ENCODE peak calls at places on chromosome 2, in nine cellular contexts. One of them, this sample, is unnamed.

GRCh38 chr2:168120310-168120709 is 127.1 kb downstream of the STK39 start:
- DNase-seq in astrocyte of the spinal cord: no peak
- DNase-seq in coronary artery: no peak
- DNase-seq in BJ: no peak
- DNase-seq in upper lobe of right lung: no peak
- DNase-seq in OCI-LY7: peak
- DNase-seq in dorsolateral prefrontal cortex: no peak
- DNase-seq in neural progenitor cell: no peak
- DNase-seq in astrocyte: no peak
- DNase-seq in this sample: no peak

GRCh38 chr2:234444888-234445287 is 52.0 kb downstream of the ARL4C start:
- DNase-seq in astrocyte of the spinal cord: peak
- DNase-seq in coronary artery: no peak
- DNase-seq in BJ: peak
- DNase-seq in upper lobe of right lung: no peak
- DNase-seq in OCI-LY7: peak
- DNase-seq in dorsolateral prefrontal cortex: no peak
- DNase-seq in neural progenitor cell: no peak
- DNase-seq in astrocyte: peak
- DNase-seq in this sample: peak

GRCh38 chr2:238183846-238184245 is 19.6 kb downstream of the ILKAP start:
- DNase-seq in astrocyte of the spinal cord: peak
- DNase-seq in coronary artery: no peak
- DNase-seq in BJ: no peak
- DNase-seq in upper lobe of right lung: no peak
- DNase-seq in OCI-LY7: no peak
- DNase-seq in dorsolateral prefrontal cortex: no peak
- DNase-seq in neural progenitor cell: no peak
- DNase-seq in astrocyte: peak
- DNase-seq in this sample: no peak

GRCh38 chr2:15730545-15731212 is 139.0 kb downstream of the DDX1 start:
- DNase-seq in astrocyte of the spinal cord: peak
- DNase-seq in coronary artery: peak
- DNase-seq in BJ: peak
- DNase-seq in upper lobe of right lung: peak
- DNase-seq in OCI-LY7: no peak
- DNase-seq in dorsolateral prefrontal cortex: peak
- DNase-seq in neural progenitor cell: no peak
- DNase-seq in astrocyte: peak
- DNase-seq in this sample: peak

GRCh38 chr2:36371963-36372391 is 16.4 kb downstream of the CRIM1 start:
- DNase-seq in astrocyte of the spinal cord: peak
- DNase-seq in coronary artery: no peak
- DNase-seq in BJ: peak
- DNase-seq in upper lobe of right lung: no peak
- DNase-seq in OCI-LY7: no peak
- DNase-seq in dorsolateral prefrontal cortex: no peak
- DNase-seq in neural progenitor cell: peak
- DNase-seq in astrocyte: peak
- DNase-seq in this sample: peak

GRCh38 chr2:75606851-75607798 is 39.5 kb upstream of the MRPL19 start:
- DNase-seq in astrocyte of the spinal cord: peak
- DNase-seq in coronary artery: no peak
- DNase-seq in BJ: no peak
- DNase-seq in upper lobe of right lung: no peak
- DNase-seq in OCI-LY7: no peak
- DNase-seq in dorsolateral prefrontal cortex: no peak
- DNase-seq in neural progenitor cell: no peak
- DNase-seq in astrocyte: peak
- DNase-seq in this sample: peak

GRCh38 chr2:73503992-73504570 is 118.4 kb downstream of the ALMS1 start:
- DNase-seq in astrocyte of the spinal cord: no peak
- DNase-seq in coronary artery: no peak
- DNase-seq in BJ: no peak
- DNase-seq in upper lobe of right lung: no peak
- DNase-seq in OCI-LY7: no peak
- DNase-seq in dorsolateral prefrontal cortex: no peak
- DNase-seq in neural progenitor cell: no peak
- DNase-seq in astrocyte: no peak
- DNase-seq in this sample: no peak

GRCh38 chr2:75157435-75157834 is 41.9 kb downstream of the TACR1 start:
- DNase-seq in astrocyte of the spinal cord: no peak
- DNase-seq in coronary artery: no peak
- DNase-seq in BJ: no peak
- DNase-seq in upper lobe of right lung: no peak
- DNase-seq in OCI-LY7: no peak
- DNase-seq in dorsolateral prefrontal cortex: no peak
- DNase-seq in neural progenitor cell: no peak
- DNase-seq in astrocyte: no peak
- DNase-seq in this sample: no peak

GRCh38 chr2:133568172-133568571 is at the start of gene NCKAP5:
- DNase-seq in astrocyte of the spinal cord: peak
- DNase-seq in coronary artery: no peak
- DNase-seq in BJ: no peak
- DNase-seq in upper lobe of right lung: no peak
- DNase-seq in OCI-LY7: no peak
- DNase-seq in dorsolateral prefrontal cortex: no peak
- DNase-seq in neural progenitor cell: peak
- DNase-seq in astrocyte: peak
- DNase-seq in this sample: no peak

GRCh38 chr2:133570547-133570946 is 2.3 kb upstream of the NCKAP5 start:
- DNase-seq in astrocyte of the spinal cord: no peak
- DNase-seq in coronary artery: no peak
- DNase-seq in BJ: no peak
- DNase-seq in upper lobe of right lung: no peak
- DNase-seq in OCI-LY7: no peak
- DNase-seq in dorsolateral prefrontal cortex: no peak
- DNase-seq in neural progenitor cell: no peak
- DNase-seq in astrocyte: no peak
- DNase-seq in this sample: no peak

GRCh38 chr2:133569416-133569815 is 1.2 kb upstream of the NCKAP5 start:
- DNase-seq in astrocyte of the spinal cord: no peak
- DNase-seq in coronary artery: no peak
- DNase-seq in BJ: no peak
- DNase-seq in upper lobe of right lung: no peak
- DNase-seq in OCI-LY7: no peak
- DNase-seq in dorsolateral prefrontal cortex: no peak
- DNase-seq in neural progenitor cell: no peak
- DNase-seq in astrocyte: no peak
- DNase-seq in this sample: no peak

GRCh38 chr2:133568598-133568997 is 335 bp upstream of the NCKAP5 start:
- DNase-seq in astrocyte of the spinal cord: no peak
- DNase-seq in coronary artery: no peak
- DNase-seq in BJ: no peak
- DNase-seq in upper lobe of right lung: no peak
- DNase-seq in OCI-LY7: no peak
- DNase-seq in dorsolateral prefrontal cortex: no peak
- DNase-seq in neural progenitor cell: no peak
- DNase-seq in astrocyte: no peak
- DNase-seq in this sample: no peak

DNA sequence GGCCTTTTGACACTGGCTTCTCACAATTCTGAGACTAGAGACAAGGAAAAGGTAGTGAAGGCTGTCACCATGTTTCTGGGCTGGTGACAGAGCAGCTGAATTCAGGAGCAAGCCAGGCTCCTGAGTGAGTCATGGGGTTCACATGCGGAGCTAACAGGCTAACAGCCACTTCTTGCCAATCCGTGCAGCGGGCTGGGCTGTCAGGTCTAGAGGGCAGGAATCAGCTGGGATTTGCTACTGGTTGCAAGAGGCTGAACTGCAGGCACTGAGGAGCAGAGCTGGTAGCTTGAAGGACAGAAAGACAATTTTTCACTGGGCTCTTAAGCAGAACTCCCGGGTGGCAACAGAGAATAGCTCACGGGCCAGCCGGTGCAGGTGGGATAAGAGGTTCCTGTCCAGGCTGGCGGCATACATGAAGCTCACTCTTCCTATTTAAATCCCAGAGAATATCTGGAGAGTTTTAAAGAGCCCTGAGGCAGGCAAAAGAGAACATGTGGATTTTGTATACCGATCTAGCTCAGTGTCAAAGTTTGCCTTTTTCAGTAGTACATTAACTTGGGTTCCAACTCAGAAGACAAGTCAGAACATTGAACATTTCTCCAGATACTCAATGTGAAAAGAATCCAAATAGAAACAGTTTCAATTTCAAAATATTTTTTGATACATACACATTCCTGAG is 1.2 kb downstream of the NCKAP5 start:
- DNase-seq in astrocyte of the spinal cord: peak
- DNase-seq in coronary artery: no peak
- DNase-seq in BJ: no peak
- DNase-seq in upper lobe of right lung: peak
- DNase-seq in OCI-LY7: no peak
- DNase-seq in dorsolateral prefrontal cortex: peak
- DNase-seq in neural progenitor cell: peak
- DNase-seq in astrocyte: peak
- DNase-seq in this sample: peak
- H3K4me3 ChIP-seq in astrocyte of the spinal cord: no peak
- H3K4me3 ChIP-seq in coronary artery: peak
- H3K4me3 ChIP-seq in BJ: no peak
- H3K4me3 ChIP-seq in upper lobe of right lung: peak
- H3K4me3 ChIP-seq in OCI-LY7: no peak
- H3K4me3 ChIP-seq in dorsolateral prefrontal cortex: peak
- H3K4me3 ChIP-seq in neural progenitor cell: no peak
- H3K4me3 ChIP-seq in astrocyte: peak
- H3K4me3 ChIP-seq in this sample: no peak

GRCh38 chr2:27497288-27497627 is 619 bp downstream of the GCKR start:
- DNase-seq in astrocyte of the spinal cord: no peak
- DNase-seq in coronary artery: no peak
- DNase-seq in BJ: no peak
- DNase-seq in upper lobe of right lung: no peak
- DNase-seq in OCI-LY7: no peak
- DNase-seq in dorsolateral prefrontal cortex: no peak
- DNase-seq in neural progenitor cell: no peak
- DNase-seq in astrocyte: no peak
- DNase-seq in this sample: no peak
- TF ChIP-seq CTCF in astrocyte of the spinal cord: no peak
- TF ChIP-seq CTCF in coronary artery: no peak
- TF ChIP-seq CTCF in BJ: no peak
- TF ChIP-seq CTCF in upper lobe of right lung: no peak
- TF ChIP-seq CTCF in OCI-LY7: no peak
- TF ChIP-seq CTCF in dorsolateral prefrontal cortex: no peak
- TF ChIP-seq CTCF in neural progenitor cell: no peak
- TF ChIP-seq CTCF in astrocyte: no peak
- TF ChIP-seq CTCF in this sample: no peak

GRCh38 chr2:195672674-195673073 is 15.6 kb downstream of the SLC39A10 start:
- DNase-seq in astrocyte of the spinal cord: no peak
- DNase-seq in coronary artery: no peak
- DNase-seq in BJ: no peak
- DNase-seq in upper lobe of right lung: no peak
- DNase-seq in OCI-LY7: no peak
- DNase-seq in dorsolateral prefrontal cortex: no peak
- DNase-seq in neural progenitor cell: no peak
- DNase-seq in astrocyte: no peak
- DNase-seq in this sample: no peak

GRCh38 chr2:195675783-195676427 is 18.9 kb downstream of the SLC39A10 start:
- DNase-seq in astrocyte of the spinal cord: no peak
- DNase-seq in coronary artery: no peak
- DNase-seq in BJ: no peak
- DNase-seq in upper lobe of right lung: no peak
- DNase-seq in OCI-LY7: no peak
- DNase-seq in dorsolateral prefrontal cortex: no peak
- DNase-seq in neural progenitor cell: no peak
- DNase-seq in astrocyte: no peak
- DNase-seq in this sample: no peak

GRCh38 chr2:195674491-195675226 is 17.6 kb downstream of the SLC39A10 start:
- DNase-seq in astrocyte of the spinal cord: peak
- DNase-seq in coronary artery: no peak
- DNase-seq in BJ: no peak
- DNase-seq in upper lobe of right lung: no peak
- DNase-seq in OCI-LY7: no peak
- DNase-seq in dorsolateral prefrontal cortex: no peak
- DNase-seq in neural progenitor cell: no peak
- DNase-seq in astrocyte: peak
- DNase-seq in this sample: no peak

GRCh38 chr2:195677884-195678283 is 20.9 kb downstream of the SLC39A10 start:
- DNase-seq in astrocyte of the spinal cord: no peak
- DNase-seq in coronary artery: no peak
- DNase-seq in BJ: no peak
- DNase-seq in upper lobe of right lung: no peak
- DNase-seq in OCI-LY7: no peak
- DNase-seq in dorsolateral prefrontal cortex: no peak
- DNase-seq in neural progenitor cell: no peak
- DNase-seq in astrocyte: no peak
- DNase-seq in this sample: no peak

DNA sequence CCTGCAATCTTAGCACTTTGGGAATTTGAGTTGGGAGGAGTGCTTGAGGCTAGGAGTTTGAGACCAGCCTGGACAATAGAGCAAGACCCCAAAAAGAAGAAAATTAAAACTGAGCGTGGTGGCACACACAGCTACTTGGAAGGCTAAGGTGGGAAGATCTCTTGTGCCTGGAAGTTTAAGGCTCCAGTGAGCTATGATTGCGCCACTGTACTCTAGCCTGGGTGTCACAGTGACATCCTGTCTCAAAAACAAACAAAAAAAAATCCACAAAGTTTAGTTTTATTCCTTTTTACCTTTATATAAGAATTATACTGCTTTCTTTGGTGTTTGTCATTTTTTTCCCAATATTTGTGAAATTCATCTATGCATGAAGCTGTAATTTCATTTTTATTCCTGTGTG is 20.3 kb downstream of the SLC39A10 start:
- DNase-seq in astrocyte of the spinal cord: no peak
- DNase-seq in coronary artery: no peak
- DNase-seq in BJ: no peak
- DNase-seq in upper lobe of right lung: no peak
- DNase-seq in OCI-LY7: no peak
- DNase-seq in dorsolateral prefrontal cortex: no peak
- DNase-seq in neural progenitor cell: no peak
- DNase-seq in astrocyte: no peak
- DNase-seq in this sample: no peak
- H3K4me3 ChIP-seq in astrocyte of the spinal cord: no peak
- H3K4me3 ChIP-seq in coronary artery: no peak
- H3K4me3 ChIP-seq in BJ: no peak
- H3K4me3 ChIP-seq in upper lobe of right lung: no peak
- H3K4me3 ChIP-seq in OCI-LY7: no peak
- H3K4me3 ChIP-seq in dorsolateral prefrontal cortex: no peak
- H3K4me3 ChIP-seq in neural progenitor cell: no peak
- H3K4me3 ChIP-seq in astrocyte: no peak
- H3K4me3 ChIP-seq in this sample: no peak

DNA sequence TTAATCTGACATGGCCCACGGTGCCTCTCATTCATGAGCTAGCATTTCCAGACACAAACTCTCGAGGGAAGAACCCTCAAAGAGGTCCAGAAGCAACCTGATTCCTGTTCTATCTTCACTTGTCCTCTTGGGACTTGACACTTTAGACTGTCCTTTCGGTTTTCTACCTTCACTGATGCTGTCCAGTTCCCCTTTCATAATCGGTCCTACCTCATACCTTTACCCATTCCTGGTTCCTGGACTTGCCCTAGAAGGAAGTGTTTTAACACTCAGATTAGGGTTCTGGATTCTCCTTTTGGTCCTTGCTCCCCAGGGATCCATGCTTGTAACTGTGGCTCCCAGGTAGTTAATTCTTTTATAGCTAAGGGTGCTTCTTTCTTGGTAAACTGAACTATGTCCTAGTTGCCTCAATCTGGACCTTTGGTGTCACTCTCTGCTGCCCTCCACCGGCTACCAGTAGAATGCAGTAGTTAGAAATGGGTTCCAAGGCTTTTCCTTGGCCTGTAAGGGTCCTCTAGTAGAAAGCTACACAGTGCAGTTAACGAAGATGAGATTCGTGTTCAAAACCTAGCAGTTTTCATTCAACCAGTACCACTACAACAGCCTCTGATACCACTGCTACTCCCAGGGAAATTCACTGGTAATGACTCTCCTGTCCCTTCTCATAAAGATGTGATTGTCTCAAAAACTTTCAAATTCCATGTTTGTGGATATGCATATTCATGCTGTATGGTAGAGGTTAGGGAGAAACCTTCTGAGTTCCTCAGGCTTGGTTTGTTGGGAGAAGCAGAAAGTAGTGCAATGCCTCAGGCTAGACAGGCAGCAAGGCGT is 178.1 kb upstream of the CYP26B1 start:
- DNase-seq in astrocyte of the spinal cord: no peak
- DNase-seq in coronary artery: no peak
- DNase-seq in BJ: no peak
- DNase-seq in upper lobe of right lung: no peak
- DNase-seq in OCI-LY7: peak
- DNase-seq in dorsolateral prefrontal cortex: no peak
- DNase-seq in neural progenitor cell: peak
- DNase-seq in astrocyte: no peak
- DNase-seq in this sample: no peak
- TF ChIP-seq CTCF in astrocyte of the spinal cord: peak
- TF ChIP-seq CTCF in coronary artery: no peak
- TF ChIP-seq CTCF in BJ: peak
- TF ChIP-seq CTCF in upper lobe of right lung: peak
- TF ChIP-seq CTCF in OCI-LY7: peak
- TF ChIP-seq CTCF in dorsolateral prefrontal cortex: peak
- TF ChIP-seq CTCF in neural progenitor cell: peak
- TF ChIP-seq CTCF in astrocyte: peak
- TF ChIP-seq CTCF in this sample: peak